ENCODE peak calls at places on chromosome 6, in five cellular contexts. C is GM23248, I is AG08396, U is mucosa of gallbladder, Q is lower lobe of right lung. E is an unnamed sample.

GRCh38 chr6:44105993-44106740 is 21.1 kb downstream of the MRPL14 start:
- DNase-seq in Q (no peak), U (no peak), C (peak), I (no peak), E (no peak)

GRCh38 chr6:56699066-56699654 is 56.5 kb upstream of the DST start:
- DNase-seq in I (no peak), U (no peak), C (peak), Q (no peak), E (no peak)

GRCh38 chr6:37174515-37175331 is 4.8 kb downstream of the PIM1 start:
- DNase-seq in Q (no peak), U (no peak), I (no peak), C (no peak), E (no peak)

GRCh38 chr6:2857580-2858337 is 16.1 kb upstream of the SERPINB1 start:
- DNase-seq in C (no peak), Q (no peak), I (no peak), U (no peak), E (no peak)

GRCh38 chr6:141829996-141830395 is 302.7 kb upstream of the GJE1 start:
- DNase-seq in I (no peak), C (no peak), U (no peak), Q (no peak), E (no peak)

GRCh38 chr6:134253681-134254080 is 64.2 kb downstream of the SGK1 start:
- DNase-seq in I (peak), Q (no peak), C (peak), U (peak), E (no peak)

GRCh38 chr6:157151989-157152388 is 171.3 kb downstream of the TMEM242 start:
- DNase-seq in Q (no peak), U (no peak), C (peak), I (no peak), E (no peak)

GRCh38 chr6:35046862-35047261 is 94.3 kb downstream of the TCP11 start:
- DNase-seq in C (peak), I (no peak), U (no peak), Q (no peak), E (no peak)

GRCh38 chr6:101783287-101783686 is 389.8 kb downstream of the GRIK2 start:
- DNase-seq in C (no peak), U (no peak), Q (no peak), I (no peak), E (no peak)

GRCh38 chr6:46684771-46685170 is 2.9 kb upstream of the TDRD6 start:
- DNase-seq in U (no peak), I (peak), C (peak), Q (no peak), E (no peak)

GRCh38 chr6:150143521-150144293 is 863 bp downstream of the PPP1R14C start:
- DNase-seq in C (peak), Q (peak), U (no peak), I (no peak), E (no peak)

GRCh38 chr6:136491251-136491650 is 59.0 kb downstream of the MAP7 start:
- DNase-seq in C (no peak), I (no peak), U (no peak), Q (no peak), E (no peak)

GRCh38 chr6:93164781-93165180 is 254.6 kb downstream of the EPHA7 start:
- DNase-seq in U (no peak), C (no peak), I (no peak), Q (no peak), E (no peak)